ENCODE peak calls at places on chromosomes 1 and 21, in six cellular contexts. I, R, D, X, L and M are unnamed samples.

GRCh38 chr1:189657715-189658114 is 819.9 kb downstream of the BRINP3 start:
- DNase-seq in I (no peak), R (no peak), D (no peak), X (no peak), L (peak), M (peak)

GRCh38 chr21:43812139-43812821 is 22.9 kb downstream of the RRP1 start:
- DNase-seq in I (peak), R (no peak), D (no peak), X (no peak), L (peak), M (no peak)

GRCh38 chr1:213737398-213738040 is 250.3 kb upstream of the PROX1 start:
- DNase-seq in I (no peak), R (no peak), D (no peak), X (no peak), L (no peak), M (no peak)

GRCh38 chr1:214623430-214623829 is 20.4 kb downstream of the CENPF start:
- DNase-seq in I (no peak), R (no peak), D (no peak), X (no peak), L (peak), M (peak)

GRCh38 chr1:40078512-40079333 is 18.3 kb downstream of the PPT1 start:
- DNase-seq in I (peak), R (no peak), D (peak), X (no peak), L (peak), M (peak)

GRCh38 chr21:45390831-45391742 is 13.9 kb upstream of the COL18A1 start:
- DNase-seq in I (peak), R (no peak), D (no peak), X (no peak), L (no peak), M (no peak)

GRCh38 chr1:223551610-223552009 is 113.9 kb downstream of the CAPN8 start:
- DNase-seq in I (no peak), R (no peak), D (no peak), X (no peak), L (peak), M (peak)

GRCh38 chr1:9634582-9634981 is 16.9 kb upstream of the PIK3CD start:
- DNase-seq in I (no peak), R (no peak), D (no peak), X (no peak), L (no peak), M (no peak)

GRCh38 chr1:23554481-23555224 is 4.6 kb downstream of the ID3 start:
- DNase-seq in I (peak), R (no peak), D (peak), X (peak), L (peak), M (peak)

GRCh38 chr1:87136607-87137341 is 191.9 kb upstream of the LMO4 start:
- DNase-seq in I (no peak), R (no peak), D (no peak), X (no peak), L (no peak), M (no peak)

GRCh38 chr1:39960461-39960958 is 5.6 kb downstream of the MFSD2A start:
- DNase-seq in I (peak), R (no peak), D (peak), X (no peak), L (no peak), M (no peak)

GRCh38 chr1:84103197-84103992 is 40.7 kb upstream of the PRKACB start:
- DNase-seq in I (peak), R (no peak), D (no peak), X (no peak), L (peak), M (peak)

GRCh38 chr1:160410412-160411005 is 10.1 kb downstream of the VANGL2 start:
- DNase-seq in I (no peak), R (no peak), D (no peak), X (no peak), L (no peak), M (no peak)

GRCh38 chr21:14889080-14889805 is 175.6 kb downstream of the NRIP1 start:
- DNase-seq in I (no peak), R (no peak), D (no peak), X (no peak), L (peak), M (peak)

GRCh38 chr1:165717918-165718515 is 19.7 kb upstream of the ALDH9A1 start:
- DNase-seq in I (peak), R (no peak), D (peak), X (no peak), L (peak), M (peak)

GRCh38 chr1:163231385-163231784 is 28.7 kb upstream of the RGS5 start:
- DNase-seq in I (no peak), R (no peak), D (no peak), X (no peak), L (peak), M (peak)

GRCh38 chr1:17429183-17429582 is 10.3 kb downstream of the RCC2 start:
- DNase-seq in I (no peak), R (no peak), D (no peak), X (no peak), L (no peak), M (no peak)

GRCh38 chr1:183069562-183070216 is 46.5 kb downstream of the LAMC1 start:
- DNase-seq in I (peak), R (no peak), D (no peak), X (no peak), L (peak), M (peak)

GRCh38 chr1:14787604-14788003 is 189.1 kb downstream of the KAZN start:
- DNase-seq in I (no peak), R (no peak), D (no peak), X (no peak), L (no peak), M (no peak)

GRCh38 chr1:66327582-66327981 is 206.4 kb upstream of the SGIP1 start:
- DNase-seq in I (no peak), R (no peak), D (no peak), X (no peak), L (no peak), M (no peak)